ENCODE peak calls at places on chromosomes 5 and 9, in four cellular contexts. M, W, P and J are unnamed samples.

GRCh38 chr5:135031146-135031812 is 2.7 kb downstream of the PITX1 start:
- DNase-seq in P (no peak), W (no peak), M (peak), J (no peak)

GRCh38 chr9:105338308-105338707 is 93.9 kb downstream of the SLC44A1 start:
- DNase-seq in W (no peak), M (no peak), P (no peak), J (no peak)

GRCh38 chr9:94801685-94802084 is 75.2 kb downstream of the AOPEP start:
- DNase-seq in M (peak), W (no peak), P (no peak), J (no peak)

GRCh38 chr9:36603006-36603405 is 30.3 kb downstream of the MELK start:
- DNase-seq in P (no peak), W (no peak), M (peak), J (peak)

GRCh38 chr9:131839281-131840084 is 99.6 kb upstream of the RAPGEF1 start:
- DNase-seq in W (no peak), M (peak), P (peak), J (peak)

GRCh38 chr9:79352322-79352721 is 219.4 kb upstream of the TLE4 start:
- DNase-seq in M (no peak), P (no peak), W (no peak), J (no peak)

GRCh38 chr5:134873987-134874830 is at the start of gene TXNDC15:
- DNase-seq in M (peak), P (peak), W (peak), J (peak)

GRCh38 chr9:129617167-129617566 is 3.7 kb downstream of the C9orf50 start:
- DNase-seq in W (no peak), M (peak), P (no peak), J (peak)

GRCh38 chr9:83199240-83199639 is 136.3 kb upstream of the RASEF start:
- DNase-seq in M (peak), P (peak), W (no peak), J (peak)

GRCh38 chr5:65854931-65855330 is 71.4 kb upstream of the ERBIN start:
- DNase-seq in P (no peak), M (peak), W (no peak), J (no peak)

GRCh38 chr5:108590799-108591198 is 156.9 kb upstream of the FER start:
- DNase-seq in M (no peak), P (no peak), W (no peak), J (no peak)

GRCh38 chr5:112630246-112631009 is 107.3 kb upstream of the APC start:
- DNase-seq in M (peak), P (no peak), W (no peak), J (no peak)

GRCh38 chr5:113249216-113249615 is 185.6 kb downstream of the TSSK1B start:
- DNase-seq in W (no peak), M (peak), P (no peak), J (peak)

GRCh38 chr9:14960881-14961280 is 50.7 kb upstream of the FREM1 start:
- DNase-seq in W (no peak), M (no peak), P (no peak), J (no peak)

GRCh38 chr9:24590432-24590831 is 44.7 kb upstream of the IZUMO3 start:
- DNase-seq in M (no peak), W (no peak), P (no peak), J (no peak)

GRCh38 chr9:132183715-132184114 is 21.9 kb downstream of the NTNG2 start:
- DNase-seq in M (no peak), W (no peak), P (no peak), J (no peak)

GRCh38 chr5:96648598-96648997 is 13.6 kb upstream of the CAST start:
- DNase-seq in M (peak), P (no peak), W (no peak), J (no peak)

GRCh38 chr5:67816456-67816855 is 399.1 kb upstream of the PIK3R1 start:
- DNase-seq in P (no peak), W (no peak), M (no peak), J (no peak)

GRCh38 chr5:11851402-11851801 is 52.8 kb downstream of the CTNND2 start:
- DNase-seq in P (no peak), W (no peak), M (no peak), J (no peak)

GRCh38 chr9:4105183-4105582 is 194.7 kb downstream of the GLIS3 start:
- DNase-seq in M (no peak), P (no peak), W (no peak), J (no peak)

GRCh38 chr5:98308231-98308630 is 465.2 kb upstream of the RGMB start:
- DNase-seq in P (peak), W (no peak), M (no peak), J (no peak)

GRCh38 chr9:114893221-114893620 is 37.2 kb downstream of the TNFSF8 start:
- DNase-seq in M (no peak), W (no peak), P (no peak), J (no peak)

GRCh38 chr5:26812714-26813113 is 225.7 kb downstream of the CDH9 start:
- DNase-seq in P (no peak), W (no peak), M (no peak), J (no peak)

GRCh38 chr9:969310-969692 is 7.2 kb upstream of the DMRT3 start:
- DNase-seq in M (no peak), P (no peak), W (no peak), J (no peak)
- H3K4me3 ChIP-seq in M (no peak), P (no peak), W (no peak), J (no peak)

GRCh38 chr9:130680836-130681768 is 12.5 kb upstream of the EXOSC2 start:
- DNase-seq in W (no peak), M (peak), P (peak), J (peak)

GRCh38 chr9:130685104-130685503 is 8.5 kb upstream of the EXOSC2 start:
- DNase-seq in P (no peak), W (no peak), M (no peak), J (no peak)

GRCh38 chr9:130681769-130682489 is 11.7 kb upstream of the EXOSC2 start:
- DNase-seq in M (no peak), W (no peak), P (peak), J (no peak)

GRCh38 chr9:130687615-130688014 is 6.0 kb upstream of the EXOSC2 start:
- DNase-seq in M (no peak), W (no peak), P (no peak), J (no peak)

GRCh38 chr9:130682490-130683121 is 11.0 kb upstream of the EXOSC2 start:
- DNase-seq in P (peak), W (no peak), M (peak), J (peak)
- H3K4me3 ChIP-seq in P (peak), W (peak), M (peak), J (no peak)

GRCh38 chr9:121720311-121720991 is 69.0 kb downstream of the DAB2IP start:
- DNase-seq in P (peak), M (no peak), W (no peak), J (no peak)

GRCh38 chr9:121718501-121718900 is 67.1 kb downstream of the DAB2IP start:
- DNase-seq in P (no peak), W (no peak), M (no peak), J (no peak)

GRCh38 chr9:121720992-121721350 is 69.5 kb downstream of the DAB2IP start:
- DNase-seq in M (no peak), P (no peak), W (no peak), J (no peak)

GRCh38 chr9:121717141-121717749 is 65.8 kb downstream of the DAB2IP start:
- DNase-seq in W (no peak), P (no peak), M (no peak), J (no peak)

GRCh38 chr9:121718063-121718462 is 66.6 kb downstream of the DAB2IP start:
- DNase-seq in W (no peak), P (peak), M (peak), J (no peak)
- H3K4me3 ChIP-seq in W (no peak), P (no peak), M (no peak), J (no peak)

GRCh38 chr9:111040494-111040893 is 2.2 kb upstream of the LPAR1 start:
- DNase-seq in P (no peak), W (no peak), M (no peak), J (no peak)
- H3K4me3 ChIP-seq in P (no peak), W (no peak), M (no peak), J (no peak)

DNA sequence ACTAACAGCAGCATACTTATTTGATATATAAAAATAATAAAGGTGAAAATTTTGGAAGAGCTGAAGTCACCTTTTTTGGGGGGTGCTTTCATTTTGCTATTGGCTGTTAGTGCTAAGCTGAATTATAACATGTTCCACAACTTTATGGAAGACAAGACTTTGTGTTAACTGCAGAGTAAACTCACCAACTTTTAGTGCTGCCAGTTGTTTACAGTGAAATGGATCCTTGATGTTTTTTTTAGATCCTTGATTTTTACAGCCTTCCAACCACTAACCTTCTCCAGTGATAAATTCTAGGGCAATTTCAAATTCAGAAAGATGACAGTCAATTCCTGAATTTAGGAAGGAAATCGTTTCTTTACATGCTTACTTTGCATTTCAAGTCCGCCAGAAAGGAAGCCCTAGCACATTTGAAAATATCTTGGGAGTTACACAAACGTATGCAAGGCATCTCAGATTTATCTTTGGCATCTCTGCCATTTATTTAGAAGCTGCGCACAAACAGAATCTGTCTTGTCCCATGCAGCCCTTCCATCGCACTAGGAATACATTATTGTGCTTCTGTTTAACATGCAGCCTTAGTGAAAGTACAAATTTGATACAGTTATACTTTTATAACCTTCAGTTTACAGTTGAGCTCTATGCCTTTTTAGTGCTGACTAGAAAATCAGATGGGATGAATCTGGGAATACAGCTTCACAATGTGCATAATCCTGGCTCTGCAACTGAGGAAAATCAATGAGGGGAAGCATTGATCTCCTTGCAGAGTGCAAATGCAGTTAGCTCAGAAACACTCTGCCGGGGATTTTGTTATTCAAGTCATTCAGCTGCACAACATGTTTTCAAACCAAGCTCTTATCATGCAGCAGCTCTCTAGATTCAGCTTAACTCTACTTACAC is 142.4 kb upstream of the ZNF608 start:
- DNase-seq in W (no peak), M (no peak), P (no peak), J (no peak)
- H3K4me3 ChIP-seq in W (no peak), M (no peak), P (no peak), J (no peak)

DNA sequence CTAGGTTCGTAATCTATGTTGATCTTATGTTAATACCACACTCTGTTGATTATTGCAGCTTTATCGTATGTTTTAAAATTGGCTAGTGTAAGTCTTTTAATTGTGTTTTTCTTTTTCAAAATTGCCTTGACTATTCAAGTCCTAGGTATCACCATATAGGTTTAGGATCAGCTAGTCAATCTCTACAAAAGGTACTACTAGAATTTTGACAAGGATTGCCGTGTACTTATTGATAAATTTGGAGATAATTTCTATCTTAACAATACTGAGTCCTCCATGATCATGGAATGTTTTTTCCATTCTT is 117.9 kb upstream of the PRSS3 start:
- DNase-seq in W (no peak), M (no peak), P (no peak), J (no peak)
- H3K4me3 ChIP-seq in W (peak), M (peak), P (no peak), J (peak)